ENCODE peak calls at places on chromosomes 7 and 10, in six cellular contexts. Q is mesenchymal stem cell, A is H1, V is IMR-90, P is H9, Y is trophoblast cell. O is an unnamed sample.

GRCh38 chr10:50385610-50386009 is 134.3 kb upstream of the ASAH2 start:
- DNase-seq in Q (no peak), A (no peak), V (no peak), P (no peak), Y (no peak), O (no peak)

GRCh38 chr10:48981310-48981907 is 41.8 kb upstream of the LRRC18 start:
- DNase-seq in Q (peak; percentile 22), A (peak; percentile 44), V (peak; percentile 41), P (peak; percentile 90), Y (peak; percentile 73), O (peak; percentile 44)

GRCh38 chr7:3218561-3219225 is 82.4 kb upstream of the SDK1 start:
- DNase-seq in Q (no peak), A (no peak), V (no peak), P (no peak), Y (no peak), O (peak; percentile 8)

GRCh38 chr7:106317971-106318370 is 33.2 kb upstream of the NAMPT start:
- DNase-seq in Q (no peak), A (no peak), V (peak; percentile 36), P (no peak), Y (no peak), O (no peak)

GRCh38 chr7:30020535-30020934 is 6.0 kb downstream of the FKBP14 start:
- DNase-seq in Q (no peak), A (no peak), V (no peak), P (no peak), Y (no peak), O (no peak)

GRCh38 chr7:40604601-40605438 is 470.0 kb downstream of the SUGCT start:
- DNase-seq in Q (peak; percentile 62), A (peak; percentile 51), V (peak; percentile 52), P (peak; percentile 75), Y (peak; percentile 69), O (peak; percentile 54)

GRCh38 chr7:130141858-130142653 is 63.1 kb downstream of the TMEM209 start:
- DNase-seq in Q (no peak), A (no peak), V (no peak), P (no peak), Y (no peak), O (no peak)

GRCh38 chr7:55794527-55794926 is 68.0 kb downstream of the SEPTIN14 start:
- DNase-seq in Q (no peak), A (no peak), V (no peak), P (no peak), Y (peak; percentile 64), O (no peak)

GRCh38 chr10:97062484-97062883 is 123.3 kb downstream of the SLIT1 start:
- DNase-seq in Q (no peak), A (no peak), V (no peak), P (no peak), Y (no peak), O (no peak)
- H3K23ac ChIP-seq in Q (no peak overlapping the region), A (no peak overlapping the region), V (no peak overlapping the region), P (no peak overlapping the region), Y (no peak overlapping the region), O (no peak overlapping the region)

GRCh38 chr10:126210051-126210651 is 178.1 kb downstream of the ADAM12 start:
- DNase-seq in Q (no peak), A (no peak), V (no peak), P (no peak), Y (peak; percentile 45), O (no peak)

GRCh38 chr10:126214679-126215078 is 173.6 kb downstream of the ADAM12 start:
- DNase-seq in Q (no peak), A (no peak), V (no peak), P (peak; percentile 15), Y (no peak), O (no peak)

GRCh38 chr10:126215767-126216166 is 172.5 kb downstream of the ADAM12 start:
- DNase-seq in Q (no peak), A (no peak), V (no peak), P (no peak), Y (no peak), O (no peak)

GRCh38 chr10:126216221-126216701 is 172.0 kb downstream of the ADAM12 start:
- DNase-seq in Q (peak; percentile 90), A (no peak), V (peak; percentile 28), P (no peak), Y (no peak), O (no peak)

GRCh38 chr10:126212653-126213052 is 175.6 kb downstream of the ADAM12 start:
- DNase-seq in Q (no peak), A (no peak), V (peak; percentile 25), P (no peak), Y (peak; percentile 54), O (no peak)
- H4K91ac ChIP-seq in Q (no peak overlapping the region), A (no peak overlapping the region), V (no peak overlapping the region), P (no peak overlapping the region), Y (no peak overlapping the region), O (no peak overlapping the region)

GRCh38 chr10:35307297-35307696 is 29.0 kb upstream of the CCNY start:
- DNase-seq in Q (no peak), A (no peak), V (peak; percentile 61), P (no peak), Y (no peak), O (no peak)
- H2AFZ ChIP-seq in Q (no peak overlapping the region), A (no peak overlapping the region), V (no peak overlapping the region), P (no peak overlapping the region), Y (no peak overlapping the region), O (no peak overlapping the region)

GRCh38 chr10:115092258-115092554 is 959 bp upstream of the ATRNL1 start:
- DNase-seq in Q (no peak), A (no peak), V (no peak), P (no peak), Y (peak; percentile 1), O (no peak)

GRCh38 chr10:115094605-115095004 is 1.4 kb downstream of the ATRNL1 start:
- DNase-seq in Q (peak; percentile 25), A (no peak), V (no peak), P (no peak), Y (no peak), O (no peak)

GRCh38 chr10:115093286-115093775 is at the start of gene ATRNL1:
- DNase-seq in Q (peak; percentile 57), A (no peak), V (no peak), P (no peak), Y (peak; percentile 23), O (peak; percentile 60)

GRCh38 chr10:115092555-115093285 is 445 bp upstream of the ATRNL1 start:
- DNase-seq in Q (peak; percentile 77), A (no peak), V (peak; percentile 27), P (peak; percentile 65), Y (peak; percentile 10), O (peak; percentile 63)

GRCh38 chr10:115093776-115094361 is 704 bp downstream of the ATRNL1 start:
- DNase-seq in Q (peak; percentile 27), A (no peak), V (no peak), P (peak; percentile 70), Y (peak; percentile 6), O (peak; percentile 20)
- H3K23ac ChIP-seq in Q (peak overlapping the region; percentile 87), A (no peak overlapping the region), V (no peak overlapping the region), P (no peak overlapping the region), Y (no peak overlapping the region), O (peak overlapping the region; percentile 31)

GRCh38 chr10:89576696-89577095 is 41.3 kb upstream of the SLC16A12 start:
- DNase-seq in Q (no peak), A (no peak), V (no peak), P (no peak), Y (no peak), O (no peak)

GRCh38 chr10:89574348-89574747 is 39.0 kb upstream of the SLC16A12 start:
- DNase-seq in Q (no peak), A (no peak), V (no peak), P (no peak), Y (no peak), O (no peak)

GRCh38 chr10:89580243-89580642 is 44.8 kb upstream of the SLC16A12 start:
- DNase-seq in Q (peak; percentile 32), A (no peak), V (no peak), P (no peak), Y (peak; percentile 15), O (no peak)

GRCh38 chr10:89576022-89576421 is 40.6 kb upstream of the SLC16A12 start:
- DNase-seq in Q (no peak), A (no peak), V (no peak), P (no peak), Y (peak; percentile 13), O (no peak)

DNA sequence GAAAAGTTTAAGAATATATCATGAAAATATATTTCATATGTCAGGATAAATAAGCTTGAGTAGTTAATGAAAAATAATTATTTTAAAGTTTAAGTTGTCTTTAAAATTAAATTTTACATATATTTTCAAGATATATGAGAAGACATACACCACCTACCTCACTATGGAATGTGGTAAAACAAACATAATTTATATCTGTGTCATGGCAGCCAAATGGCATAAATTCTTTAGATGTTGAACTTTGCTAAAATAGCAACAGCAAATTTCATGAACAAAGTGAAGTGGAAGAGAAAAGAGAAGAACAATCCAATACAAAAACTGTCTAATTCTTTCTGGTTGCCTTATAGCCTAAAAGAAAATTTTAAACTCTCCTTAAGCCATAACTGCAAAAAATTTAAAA is 39.6 kb upstream of the SLC16A12 start:
- DNase-seq in Q (no peak), A (no peak), V (peak; percentile 17), P (no peak), Y (peak; percentile 20), O (no peak)
- H4K91ac ChIP-seq in Q (no peak overlapping the region), A (no peak overlapping the region), V (no peak overlapping the region), P (no peak overlapping the region), Y (no peak overlapping the region), O (no peak overlapping the region)

DNA sequence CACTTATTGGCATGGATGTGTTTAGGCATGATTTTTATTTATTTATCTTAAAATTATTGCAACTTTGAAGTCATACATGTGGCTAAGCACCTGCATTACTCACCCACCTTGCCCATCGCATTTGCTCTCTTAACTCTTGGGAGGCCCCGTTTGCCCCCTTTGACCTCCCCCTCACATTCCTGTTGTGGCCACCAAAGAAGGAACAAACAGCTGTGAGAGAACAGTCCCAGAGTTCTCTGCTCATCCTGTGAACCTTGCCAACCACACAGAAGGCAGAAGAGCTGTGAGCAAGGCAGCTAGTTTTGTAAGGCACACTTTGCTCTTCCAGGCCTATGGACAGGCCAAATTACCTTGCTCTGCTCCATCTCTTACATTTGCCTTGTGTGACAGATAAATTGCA is 23.6 kb upstream of the FGL2 start:
- DNase-seq in Q (no peak), A (no peak), V (no peak), P (no peak), Y (no peak), O (no peak)
- H2AFZ ChIP-seq in Q (no peak overlapping the region), A (no peak overlapping the region), V (no peak overlapping the region), P (no peak overlapping the region), Y (no peak overlapping the region), O (no peak overlapping the region)

O was measured in neuronal stem cell.